ENCODE peak calls at places on chromosomes 7 and 10, in nine cellular contexts. C is left ventricle myocardium inferior, G is hepatic stellate cell, B is RWPE1, L is NCI-H1048, R is EL, Y is HCEC 1CT, U is posterior cingulate gyrus, F is Peyer's patch. D is an unnamed sample.

GRCh38 chr7:94620703-94621118 is 35.2 kb downstream of the SGCE start:
- DNase-seq in R (peak; percentile 97), U (peak; percentile 75), G (peak; percentile 56), L (no peak), F (peak; percentile 51), Y (peak; percentile 96), B (peak; percentile 92), C (peak; percentile 74), D (no peak)

GRCh38 chr10:13113544-13113943 is 13.6 kb downstream of the OPTN start:
- DNase-seq in U (no peak), B (no peak), R (no peak), F (no peak), G (no peak), L (no peak), C (no peak), Y (no peak), D (no peak)

GRCh38 chr7:6338551-6339274 is 66.3 kb upstream of the CYTH3 start:
- DNase-seq in Y (no peak), G (no peak), L (no peak), R (no peak), F (no peak), B (no peak), C (peak; percentile 31), U (no peak), D (no peak)

GRCh38 chr7:90777075-90777864 is 181.1 kb downstream of the CDK14 start:
- DNase-seq in L (no peak), R (no peak), B (no peak), C (peak; percentile 18), F (no peak), Y (no peak), G (no peak), U (peak; percentile 11), D (no peak)

GRCh38 chr10:78602201-78602917 is 466.4 kb upstream of the ZMIZ1 start:
- DNase-seq in L (no peak), B (no peak), G (no peak), U (no peak), Y (no peak), F (no peak), C (no peak), R (no peak), D (no peak)

GRCh38 chr10:113600569-113600968 is 47.7 kb downstream of the HABP2 start:
- DNase-seq in G (no peak), Y (no peak), B (no peak), F (no peak), R (no peak), C (no peak), L (no peak), U (no peak), D (no peak)

GRCh38 chr7:30859940-30860623 is 51.6 kb upstream of the AQP1 start:
- DNase-seq in C (no peak), R (no peak), Y (no peak), F (no peak), U (no peak), G (no peak), B (no peak), L (peak; percentile 57), D (no peak)

GRCh38 chr7:69883399-69883821 is 285.1 kb downstream of the AUTS2 start:
- DNase-seq in F (no peak), C (no peak), B (no peak), R (no peak), U (no peak), Y (no peak), L (no peak), G (no peak), D (no peak)

GRCh38 chr7:100130608-100131453 is 4.1 kb downstream of the MBLAC1 start:
- DNase-seq in L (peak; percentile 20), U (peak; percentile 74), F (peak; percentile 93), B (no peak), Y (no peak), C (peak; percentile 79), R (peak; percentile 52), G (peak; percentile 73), D (no peak)

GRCh38 chr10:11702264-11702663 is 39.9 kb upstream of the ECHDC3 start:
- DNase-seq in L (no peak), B (no peak), U (no peak), F (no peak), R (no peak), C (no peak), Y (no peak), G (no peak), D (no peak)

GRCh38 chr7:48351893-48352292 is 180.6 kb downstream of the ABCA13 start:
- DNase-seq in B (no peak), U (no peak), R (no peak), C (no peak), G (no peak), F (no peak), Y (no peak), L (no peak), D (no peak)

GRCh38 chr10:48653944-48654698 is 30.6 kb upstream of the WDFY4 start:
- DNase-seq in L (no peak), Y (no peak), F (no peak), R (no peak), G (no peak), B (no peak), U (no peak), C (no peak), D (no peak)

GRCh38 chr7:122337011-122337410 is 32.5 kb upstream of the FEZF1 start:
- DNase-seq in F (no peak), Y (no peak), G (no peak), U (no peak), C (no peak), R (no peak), L (no peak), B (no peak), D (no peak)

GRCh38 chr10:88926484-88927249 is 25.9 kb downstream of the ACTA2 start:
- DNase-seq in R (peak; percentile 81), G (no peak), B (no peak), U (no peak), Y (peak; percentile 96), F (no peak), L (no peak), C (no peak), D (no peak)

GRCh38 chr10:45239642-45240041 is 75.8 kb downstream of the OR13A1 start:
- DNase-seq in C (no peak), F (no peak), L (no peak), R (peak; percentile 41), G (peak; percentile 35), B (no peak), U (no peak), Y (no peak), D (no peak)

GRCh38 chr10:44030681-44031080 is 354.2 kb downstream of the CXCL12 start:
- DNase-seq in C (no peak), Y (no peak), G (no peak), F (no peak), B (no peak), U (no peak), L (no peak), R (no peak), D (no peak)

GRCh38 chr10:5559642-5560141 is 34.9 kb downstream of the CALML3 start:
- DNase-seq in R (peak; percentile 79), B (no peak), L (no peak), G (peak; percentile 85), Y (peak; percentile 60), C (no peak), U (peak; percentile 49), F (no peak), D (no peak)

GRCh38 chr10:633279-634245 is 55.9 kb downstream of the DIP2C start:
- DNase-seq in R (no peak), G (no peak), Y (no peak), F (no peak), L (no peak), C (no peak), B (no peak), U (no peak), D (no peak)

GRCh38 chr7:141550694-141551079 is 523 bp upstream of the AGK start:
- DNase-seq in G (no peak), U (no peak), C (peak; percentile 19), B (no peak), L (no peak), Y (no peak), R (peak; percentile 34), F (no peak), D (no peak)

GRCh38 chr10:53598914-53599313 is 826.3 kb upstream of the MBL2 start:
- DNase-seq in R (no peak), G (no peak), U (no peak), Y (no peak), F (no peak), B (peak; percentile 64), L (peak; percentile 83), C (no peak), D (no peak)

GRCh38 chr10:44715081-44715480 is 196.1 kb upstream of the TMEM72 start:
- DNase-seq in C (no peak), L (no peak), F (no peak), R (peak; percentile 65), Y (no peak), B (no peak), U (no peak), G (peak; percentile 32), D (no peak)

GRCh38 chr7:16743207-16743606 is 10.3 kb upstream of the TSPAN13 start:
- DNase-seq in U (no peak), L (no peak), R (no peak), G (no peak), F (no peak), C (no peak), Y (peak; percentile 76), B (no peak), D (no peak)

GRCh38 chr10:97017474-97017903 is 168.3 kb downstream of the SLIT1 start:
- DNase-seq in B (no peak), Y (no peak), C (no peak), U (no peak), F (no peak), G (no peak), R (no peak), L (no peak), D (no peak)

GRCh38 chr7:1105189-1105588 is 17.3 kb downstream of the GPER1 start:
- DNase-seq in B (no peak), F (no peak), L (no peak), Y (no peak), G (no peak), U (no peak), R (no peak), C (no peak), D (no peak)

GRCh38 chr7:55524558-55525310 is 47.6 kb downstream of the VOPP1 start:
- DNase-seq in L (no peak), Y (no peak), F (peak; percentile 75), U (no peak), B (no peak), R (no peak), C (no peak), G (no peak), D (no peak)

GRCh38 chr10:49831352-49832040 is 69.4 kb upstream of the OGDHL start:
- DNase-seq in G (no peak), Y (no peak), B (no peak), L (no peak), U (no peak), F (no peak), R (peak; percentile 53), C (no peak), D (peak; percentile 37)

GRCh38 chr7:149414745-149415390 is 46.0 kb downstream of the ZNF777 start:
- DNase-seq in G (peak; percentile 42), F (peak; percentile 75), R (peak; percentile 70), L (no peak), C (peak; percentile 61), Y (peak; percentile 68), U (peak; percentile 79), B (no peak), D (no peak)

GRCh38 chr7:7970620-7971307 is 2.2 kb downstream of the GLCCI1 start:
- DNase-seq in R (peak; percentile 44), B (no peak), F (no peak), Y (peak; percentile 51), C (no peak), U (no peak), L (no peak), G (no peak), D (no peak)

GRCh38 chr7:132276986-132277716 is 299.1 kb downstream of the PLXNA4 start:
- DNase-seq in R (peak; percentile 42), G (peak; percentile 40), F (no peak), Y (peak; percentile 11), C (no peak), U (peak; percentile 32), B (no peak), L (no peak), D (no peak)

GRCh38 chr7:4144801-4145470 is 537.2 kb upstream of the FOXK1 start:
- DNase-seq in R (no peak), Y (no peak), L (no peak), F (no peak), C (peak; percentile 42), G (no peak), U (no peak), B (no peak), D (no peak)

GRCh38 chr7:157576415-157576814 is 239.6 kb downstream of the DNAJB6 start:
- DNase-seq in U (no peak), R (no peak), L (no peak), B (no peak), C (no peak), Y (no peak), F (peak; percentile 78), G (no peak), D (no peak)